ENCODE peak calls at places on chromosomes 3 and 15, in five cellular contexts. X, Z, P, T and I are unnamed samples. For H3K4me1, the result is how much of the 10 kb centered on the place peaks cover.

GRCh38 chr15:41256577-41257038 is 25.5 kb downstream of the CHP1 start:
- DNase-seq in X (no peak), Z (no peak), P (no peak), T (no peak), I (no peak)

GRCh38 chr3:56787784-56788256 is 13.9 kb downstream of the ARHGEF3 start:
- DNase-seq in X (no peak), Z (no peak), P (no peak), T (no peak), I (no peak)

GRCh38 chr3:157122116-157122515 is 37.8 kb downstream of the CCNL1 start:
- DNase-seq in X (no peak), Z (no peak), P (no peak), T (no peak), I (no peak)

GRCh38 chr3:129352650-129353588 is 74.2 kb downstream of the HMCES start:
- DNase-seq in X (no peak), Z (no peak), P (no peak), T (no peak), I (no peak)

GRCh38 chr3:171508206-171508605 is 48.0 kb upstream of the TNIK start:
- DNase-seq in X (no peak), Z (no peak), P (no peak), T (no peak), I (no peak)

GRCh38 chr3:86563358-86563970 is 427.5 kb downstream of the VGLL3 start:
- DNase-seq in X (no peak), Z (no peak), P (peak), T (no peak), I (no peak)

GRCh38 chr3:23232016-23232415 is 28.9 kb downstream of the UBE2E2 start:
- DNase-seq in X (no peak), Z (no peak), P (no peak), T (no peak), I (no peak)

GRCh38 chr15:41640985-41641384 is 19.2 kb upstream of the MGA start:
- DNase-seq in X (no peak), Z (no peak), P (no peak), T (no peak), I (no peak)

GRCh38 chr15:28099555-28100140 is 533 bp upstream of the OCA2 start:
- DNase-seq in X (no peak), Z (no peak), P (no peak), T (no peak), I (no peak)

GRCh38 chr15:57376695-57377477 is 581 bp downstream of the CGNL1 start:
- DNase-seq in X (no peak), Z (no peak), P (peak), T (no peak), I (peak)

GRCh38 chr3:48301814-48302194 is 31.7 kb downstream of the SPINK8 start:
- DNase-seq in X (no peak), Z (no peak), P (peak), T (peak), I (no peak)

GRCh38 chr3:188316723-188317070 is 162.7 kb downstream of the LPP start:
- DNase-seq in X (no peak), Z (no peak), P (no peak), T (no peak), I (no peak)

GRCh38 chr3:149437286-149437685 is 37.2 kb upstream of the TM4SF4 start:
- DNase-seq in X (no peak), Z (no peak), P (no peak), T (no peak), I (no peak)

GRCh38 chr3:109050591-109051167 is 67.3 kb downstream of the MORC1 start:
- DNase-seq in X (no peak), Z (no peak), P (peak), T (no peak), I (peak)

GRCh38 chr3:149767720-149768119 is 15.4 kb upstream of the COMMD2 start:
- DNase-seq in X (no peak), Z (no peak), P (no peak), T (no peak), I (no peak)

GRCh38 chr15:74196175-74196574 is 6.4 kb downstream of the STRA6 start:
- DNase-seq in X (no peak), Z (no peak), P (no peak), T (peak), I (no peak)

GRCh38 chr3:67362686-67363085 is 291.7 kb downstream of the SUCLG2 start:
- DNase-seq in X (no peak), Z (no peak), P (no peak), T (no peak), I (peak)

GRCh38 chr15:74307827-74308642 is 59.4 kb downstream of the CYP11A1 start:
- DNase-seq in X (no peak), Z (no peak), P (peak), T (peak), I (peak)

GRCh38 chr3:53740946-53741345 is 105.3 kb downstream of the CHDH start:
- DNase-seq in X (no peak), Z (no peak), P (no peak), T (no peak), I (no peak)

GRCh38 chr3:17742837-17743659 is 617 bp upstream of the TBC1D5 start:
- DNase-seq in X (no peak), Z (no peak), P (no peak), T (peak), I (no peak)

GRCh38 chr3:170726976-170727661 is 141.2 kb upstream of the SLC7A14 start:
- DNase-seq in X (no peak), Z (no peak), P (no peak), T (no peak), I (no peak)

GRCh38 chr3:72549819-72550581 is 298.2 kb downstream of the SHQ1 start:
- DNase-seq in X (no peak), Z (no peak), P (no peak), T (no peak), I (no peak)

GRCh38 chr15:91104111-91104510 is 4.1 kb downstream of the SV2B start:
- DNase-seq in X (no peak), Z (no peak), P (no peak), T (no peak), I (no peak)

GRCh38 chr3:192986399-192986798 is 68.7 kb upstream of the MB21D2 start:
- DNase-seq in X (no peak), Z (no peak), P (no peak), T (no peak), I (peak)

GRCh38 chr3:108312656-108313055 is 16.3 kb downstream of the HHLA2 start:
- DNase-seq in X (no peak), Z (no peak), P (no peak), T (no peak), I (no peak)

GRCh38 chr3:168817177-168817576 is 721.5 kb upstream of the GOLIM4 start:
- DNase-seq in X (no peak), Z (no peak), P (no peak), T (no peak), I (no peak)

GRCh38 chr3:158495503-158495902 is 75.5 kb upstream of the MLF1 start:
- DNase-seq in X (no peak), Z (no peak), P (no peak), T (no peak), I (no peak)

GRCh38 chr3:16181361-16181760 is 6.9 kb downstream of the GALNT15 start:
- DNase-seq in X (no peak), Z (peak), P (no peak), T (peak), I (no peak)

GRCh38 chr3:58260733-58261132 is 23.1 kb downstream of the ABHD6 start:
- DNase-seq in X (no peak), Z (no peak), P (no peak), T (no peak), I (no peak)

GRCh38 chr15:90343391-90343790 is 8.7 kb upstream of the ZNF774 start:
- DNase-seq in X (no peak), Z (no peak), P (no peak), T (no peak), I (no peak)

GRCh38 chr15:33243393-33243792 is 48.9 kb upstream of the FMN1 start:
- DNase-seq in X (no peak), Z (no peak), P (no peak), T (no peak), I (no peak)

GRCh38 chr3:49625971-49626640 is 48.0 kb upstream of the APEH start:
- DNase-seq in X (no peak), Z (no peak), P (no peak), T (no peak), I (no peak)

GRCh38 chr3:17973559-17973906 is 231.1 kb upstream of the TBC1D5 start:
- DNase-seq in X (no peak), Z (no peak), P (no peak), T (no peak), I (no peak)

GRCh38 chr3:82133070-82133606 is 371.7 kb upstream of the GBE1 start:
- DNase-seq in X (peak), Z (no peak), P (peak), T (peak), I (peak)

GRCh38 chr15:76327191-76328105 is 9.1 kb upstream of the ISL2 start:
- DNase-seq in X (no peak), Z (no peak), P (no peak), T (no peak), I (no peak)

GRCh38 chr3:24270204-24270671 is 224.4 kb downstream of the THRB start:
- DNase-seq in X (no peak), Z (no peak), P (no peak), T (no peak), I (no peak)

DNA sequence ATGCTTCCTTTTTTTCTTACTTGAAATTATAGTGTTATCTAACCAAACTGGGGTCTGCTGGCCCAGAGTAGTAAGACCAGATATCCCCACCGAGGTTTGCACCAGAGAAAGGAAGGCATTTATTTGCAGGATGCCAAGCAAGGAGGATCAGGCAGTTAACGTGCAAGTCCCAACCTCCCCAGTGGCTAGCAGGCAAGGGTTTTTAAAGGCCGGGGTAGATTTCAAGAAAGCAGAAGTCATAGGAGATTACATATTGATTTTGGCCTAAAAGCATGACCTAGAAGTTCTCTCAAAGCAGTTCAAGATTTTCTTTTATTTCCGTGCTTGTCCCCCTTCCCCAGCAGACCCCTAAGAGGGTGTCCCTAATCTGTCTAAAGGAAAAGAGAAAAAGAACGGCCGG is 32.8 kb upstream of the STRIT1 start:
- DNase-seq in X (no peak), Z (no peak), P (no peak), T (no peak), I (no peak)
- H3K4me1 ChIP-seq in X (under half), Z (under half), P (under half), T (under half), I (under half)

DNA sequence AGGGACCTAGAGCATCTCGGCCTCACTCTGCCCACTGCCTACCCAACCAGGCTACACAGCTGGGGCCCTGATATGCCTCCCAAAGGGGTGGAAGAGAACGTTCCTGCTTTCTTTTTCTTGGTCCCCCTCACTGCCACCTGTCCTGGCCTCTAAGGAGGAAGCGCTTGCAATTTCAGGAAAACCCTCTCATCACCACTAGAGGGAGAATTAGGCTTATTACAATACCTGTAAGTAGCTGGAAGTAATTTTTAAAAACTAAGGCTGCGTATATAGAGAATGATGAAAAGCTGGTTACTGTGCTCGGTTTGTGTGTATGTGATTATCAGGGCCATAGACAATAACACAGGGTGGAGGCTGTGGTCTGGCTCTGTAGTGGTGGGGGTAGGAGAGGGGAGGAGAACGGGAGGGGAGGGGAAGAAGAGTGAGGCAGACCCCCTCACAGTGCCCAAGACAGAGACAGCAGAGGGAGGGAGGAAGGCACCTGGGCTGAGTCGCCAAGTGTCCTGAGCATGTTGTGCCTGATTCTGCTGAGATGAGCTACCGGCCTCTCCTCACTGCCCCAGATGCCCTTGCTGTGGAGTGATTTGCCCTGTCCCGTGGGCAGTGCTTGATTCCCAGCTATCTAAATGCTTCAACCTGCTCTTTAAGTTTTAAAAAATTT is 3.3 kb downstream of the GABRG3 start:
- DNase-seq in X (no peak), Z (no peak), P (peak), T (no peak), I (peak)
- TF ChIP-seq CTCF in X (no peak), Z (peak), P (peak), T (no peak), I (peak)

GRCh38 chr3:45986303-45986982 is 9.2 kb downstream of the FYCO1 start:
- DNase-seq in X (no peak), Z (no peak), P (no peak), T (peak), I (no peak)

GRCh38 chr3:45985532-45986302 is 9.9 kb downstream of the FYCO1 start:
- DNase-seq in X (no peak), Z (no peak), P (no peak), T (no peak), I (no peak)

GRCh38 chr3:45987368-45988099 is 8.1 kb downstream of the FYCO1 start:
- DNase-seq in X (no peak), Z (peak), P (no peak), T (no peak), I (no peak)

GRCh38 chr3:45988804-45989203 is 6.8 kb downstream of the FYCO1 start:
- DNase-seq in X (no peak), Z (no peak), P (no peak), T (no peak), I (no peak)

DNA sequence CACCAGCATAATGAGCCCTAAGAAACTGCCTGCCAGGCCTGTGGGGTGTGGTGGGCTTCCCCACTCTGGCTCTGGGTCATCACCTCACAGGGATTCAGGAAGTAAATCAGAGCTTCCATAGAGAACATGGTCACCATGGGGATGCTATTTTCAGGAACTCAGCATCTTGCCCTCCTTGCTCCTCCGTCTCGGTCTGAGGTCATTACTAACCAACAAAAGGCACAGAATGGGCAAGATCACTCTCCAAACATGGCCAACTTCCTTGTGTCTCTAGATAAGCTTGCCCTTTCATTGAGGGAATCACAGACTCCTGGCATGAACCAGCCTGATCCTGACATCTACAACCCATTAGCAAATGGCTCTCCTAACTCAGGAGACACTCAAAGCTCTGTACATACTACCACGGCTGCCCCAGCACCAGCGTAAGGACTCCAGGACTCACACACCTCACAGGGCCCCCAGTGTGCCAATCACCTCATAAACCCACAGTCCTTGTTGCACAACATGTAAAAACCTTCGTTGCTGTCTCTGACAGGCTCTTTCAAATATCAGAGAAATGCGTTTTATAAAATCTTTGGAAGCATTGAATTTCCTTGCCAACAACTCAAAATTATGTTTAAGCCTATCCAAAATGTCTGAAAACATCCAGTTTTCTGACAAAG is 7.4 kb downstream of the FYCO1 start:
- DNase-seq in X (no peak), Z (peak), P (no peak), T (no peak), I (no peak)
- H3K4me1 ChIP-seq in X (under half), Z (half or more), P (under half), T (half or more), I (under half)

DNA sequence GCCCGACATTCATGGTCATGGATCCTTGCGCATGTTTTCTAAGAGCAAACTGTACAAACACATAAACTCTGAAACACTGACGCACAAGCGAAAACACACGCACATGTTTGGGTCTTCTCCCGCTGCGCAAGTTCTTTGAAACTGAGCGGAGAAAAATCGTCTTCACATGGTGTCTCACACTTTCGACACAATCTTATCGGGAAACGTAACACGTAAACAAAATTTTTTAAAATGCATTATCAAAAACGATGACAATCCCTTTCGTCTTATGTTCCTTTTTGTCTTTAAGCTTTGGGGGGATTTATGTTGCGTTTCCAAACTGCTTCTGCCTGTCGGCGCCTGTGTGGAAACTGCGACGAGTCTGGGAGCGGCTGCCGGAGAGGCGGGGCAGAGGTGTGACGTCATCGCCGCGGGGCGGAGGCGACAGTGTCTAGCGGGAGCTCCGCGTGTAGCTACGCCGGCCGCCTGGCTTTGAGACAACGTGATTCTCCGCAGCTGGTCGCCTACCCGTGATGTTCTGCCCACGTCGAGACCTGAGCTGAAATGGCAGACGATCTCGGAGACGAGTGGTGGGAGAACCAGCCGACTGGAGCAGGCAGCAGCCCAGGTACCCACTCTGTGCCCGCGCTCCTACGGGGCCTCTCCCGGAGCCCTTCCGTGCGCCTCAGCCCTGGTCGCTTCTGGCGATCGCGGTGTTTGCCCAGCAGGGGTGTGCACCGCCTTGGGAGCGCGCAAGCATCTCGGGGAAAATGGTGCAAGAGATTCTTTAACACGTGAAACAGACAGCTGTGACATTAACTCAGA is at the start of gene CMSS1:
- DNase-seq in X (peak), Z (peak), P (peak), T (peak), I (peak)
- TF ChIP-seq CTCF in X (no peak), Z (peak), P (no peak), T (no peak), I (peak)

DNA sequence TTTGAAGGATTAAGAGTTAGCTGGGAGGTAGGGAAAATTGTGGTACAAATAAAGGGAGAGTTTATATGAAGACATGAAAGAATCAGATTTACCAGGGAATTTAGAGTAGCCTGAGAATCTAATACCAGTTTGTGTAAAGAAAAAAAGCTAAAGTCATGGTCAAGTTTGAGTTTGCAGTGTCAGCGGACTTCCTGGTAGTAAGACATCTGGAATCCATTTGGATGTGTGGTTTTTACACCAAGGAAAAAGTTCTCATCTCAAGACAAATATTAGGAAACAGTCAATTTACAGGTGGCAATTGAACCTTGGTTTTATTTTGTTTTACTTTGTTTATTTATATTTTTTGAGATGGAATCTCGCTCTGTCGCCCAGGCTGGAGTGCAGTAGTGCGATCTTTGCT is 1.5 kb upstream of the P2RY12 start:
- DNase-seq in X (no peak), Z (no peak), P (no peak), T (no peak), I (no peak)
- H3K4me1 ChIP-seq in X (under half), Z (under half), P (under half), T (under half), I (under half)

GRCh38 chr3:80554304-80554703 is 786.5 kb upstream of the ROBO1 start:
- DNase-seq in X (no peak), Z (no peak), P (no peak), T (no peak), I (no peak)

GRCh38 chr3:80556728-80557127 is 788.9 kb upstream of the ROBO1 start:
- DNase-seq in X (no peak), Z (no peak), P (no peak), T (no peak), I (no peak)

GRCh38 chr3:80564391-80564790 is 796.6 kb upstream of the ROBO1 start:
- DNase-seq in X (no peak), Z (no peak), P (no peak), T (no peak), I (no peak)

GRCh38 chr3:80559701-80560100 is 791.9 kb upstream of the ROBO1 start:
- DNase-seq in X (no peak), Z (no peak), P (peak), T (no peak), I (no peak)
- TF ChIP-seq CTCF in X (no peak), Z (no peak), P (peak), T (no peak), I (peak)

DNA sequence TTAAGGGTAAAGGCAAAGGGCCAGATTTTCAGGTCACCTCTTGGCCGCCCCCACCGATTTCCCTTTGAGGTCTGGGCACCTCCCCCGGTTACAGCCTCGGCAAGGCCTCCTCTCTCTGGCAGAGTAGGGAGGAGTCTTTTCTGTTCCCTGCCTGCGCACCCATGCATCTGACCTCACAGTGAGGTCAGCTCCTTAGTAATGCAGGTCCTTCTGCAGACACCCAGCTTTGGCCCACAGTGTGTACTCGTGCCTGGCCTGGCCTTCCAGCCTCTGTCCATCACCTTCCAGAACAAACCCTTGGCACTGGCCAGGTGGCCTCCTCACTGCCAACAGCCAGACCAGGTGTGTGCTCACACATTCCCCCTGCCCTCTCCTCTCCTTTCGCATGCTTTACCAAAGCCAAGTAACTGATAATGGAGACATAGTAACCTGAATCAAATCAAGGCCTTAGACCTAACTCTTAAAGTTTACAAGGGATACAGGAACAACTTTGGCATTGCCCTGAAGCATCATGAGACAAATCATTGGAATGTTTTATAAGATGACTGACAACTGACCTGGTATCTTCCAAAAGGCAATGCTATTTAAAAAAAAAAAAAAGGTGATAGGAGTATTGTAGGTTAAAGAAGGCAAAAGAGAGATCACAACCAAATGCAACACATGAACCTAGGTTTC is 61.3 kb downstream of the CORO2B start:
- DNase-seq in X (no peak), Z (no peak), P (no peak), T (no peak), I (peak)
- H3K4me1 ChIP-seq in X (under half), Z (under half), P (under half), T (under half), I (under half)